ENCODE peak calls at places on chromosome 10, in ten cellular contexts. V is osteocyte; S is NCI-H1694 treated with DMSO at 0.1 percent for 48 hours; A is NCI-H146; R is GM23248; X is frontal cortex; E is activated CD4-positive, alpha-beta T cell treated with anti-CD3 and anti-CD28 coated beads, Interleukin-2, amount 50 U/mL, for 1 hour; B is A549; P is spleen; M is GM23338. J is an unnamed sample.
A peak's percentile ranks its signal among the peaks of the same experiment; 100 is the strongest.

GRCh38 chr10:35563266-35563891 is 41.8 kb upstream of the GJD4 start:
- DNase-seq in R (peak; percentile 79), S (peak; percentile 81), M (peak; percentile 82), B (peak; percentile 61), V (peak; percentile 84), P (peak; percentile 83), A (peak; percentile 60), X (no peak), E (peak; percentile 32), J (no peak)

GRCh38 chr10:59905066-59905734 is 1.2 kb downstream of the CCDC6 start:
- DNase-seq in B (no peak), X (no peak), A (peak; percentile 33), P (peak; percentile 86), R (peak; percentile 57), S (no peak), E (no peak), V (no peak), M (peak; percentile 80), J (no peak)

GRCh38 chr10:96833220-96834001 is 1.3 kb downstream of the LCOR start:
- DNase-seq in E (no peak), B (peak; percentile 36), V (no peak), A (peak; percentile 53), S (no peak), M (peak; percentile 73), R (peak; percentile 56), X (peak; percentile 42), P (no peak), J (peak; percentile 83)

GRCh38 chr10:1291178-1292090 is 235.2 kb downstream of the WDR37 start:
- DNase-seq in B (no peak), S (no peak), X (no peak), R (no peak), P (no peak), E (no peak), V (peak; percentile 80), A (no peak), M (no peak), J (peak; percentile 57)

GRCh38 chr10:6062101-6062771 is at the start of gene IL2RA:
- DNase-seq in P (peak; percentile 81), B (no peak), M (no peak), A (no peak), V (no peak), X (no peak), E (peak; percentile 44), R (no peak), S (no peak), J (peak; percentile 76)

GRCh38 chr10:14573666-14574261 is 200.9 kb downstream of the FAM107B start:
- DNase-seq in X (no peak), A (peak; percentile 10), V (no peak), S (no peak), M (no peak), B (no peak), E (no peak), P (no peak), R (peak; percentile 73), J (no peak)

GRCh38 chr10:127945335-127945734 is 38.4 kb downstream of the PTPRE start:
- DNase-seq in V (no peak), P (no peak), M (no peak), X (no peak), A (no peak), E (no peak), B (no peak), R (peak; percentile 78), S (no peak), J (no peak)

GRCh38 chr10:92517034-92517655 is 56.7 kb downstream of the IDE start:
- DNase-seq in B (peak; percentile 49), V (no peak), P (no peak), X (peak; percentile 22), A (peak; percentile 72), S (peak; percentile 65), M (peak; percentile 90), R (peak; percentile 85), E (peak; percentile 61), J (no peak)

GRCh38 chr10:104642311-104643022 is 1.4 kb downstream of the SORCS3 start:
- DNase-seq in P (no peak), S (no peak), R (peak; percentile 67), V (no peak), M (peak; percentile 96), X (no peak), A (no peak), E (no peak), B (peak; percentile 46), J (peak; percentile 83)

GRCh38 chr10:130160775-130161174 is 24.6 kb downstream of the GLRX3 start:
- DNase-seq in A (no peak), V (no peak), B (no peak), S (no peak), P (no peak), X (no peak), R (no peak), M (peak; percentile 38), E (no peak), J (no peak)

GRCh38 chr10:5525581-5526271 is 965 bp downstream of the CALML3 start:
- DNase-seq in E (no peak), V (no peak), P (peak; percentile 59), S (no peak), M (no peak), B (no peak), X (no peak), R (no peak), A (no peak), J (peak; percentile 75)

GRCh38 chr10:8594711-8595110 is 540.2 kb downstream of the GATA3 start:
- DNase-seq in E (no peak), S (no peak), X (no peak), B (no peak), V (no peak), M (no peak), R (no peak), A (no peak), P (no peak), J (no peak)

GRCh38 chr10:91976324-91977051 is 52.9 kb downstream of the BTAF1 start:
- DNase-seq in B (no peak), E (no peak), X (no peak), A (no peak), V (no peak), S (no peak), M (no peak), P (no peak), R (peak; percentile 41), J (no peak)

GRCh38 chr10:7666253-7667023 is at the start of gene ITIH5:
- DNase-seq in A (no peak), P (no peak), B (no peak), X (peak; percentile 36), M (peak; percentile 59), S (no peak), E (no peak), V (no peak), R (peak; percentile 28), J (no peak)

GRCh38 chr10:132873395-132873794 is 69.0 kb downstream of the CFAP46 start:
- DNase-seq in S (no peak), M (no peak), X (no peak), V (peak; percentile 73), P (peak; percentile 38), A (no peak), R (no peak), E (no peak), B (no peak), J (peak; percentile 65)

GRCh38 chr10:34434119-34434594 is 380.9 kb downstream of the PARD3 start:
- DNase-seq in R (peak; percentile 79), E (no peak), M (no peak), B (no peak), S (no peak), A (no peak), X (no peak), V (no peak), P (no peak), J (no peak)

GRCh38 chr10:92042541-92042940 is 119.0 kb downstream of the BTAF1 start:
- DNase-seq in M (peak; percentile 56), P (no peak), A (no peak), E (no peak), B (no peak), R (no peak), X (no peak), S (no peak), V (no peak), J (no peak)

GRCh38 chr10:80075781-80076180 is 2.7 kb upstream of the TMEM254 start:
- DNase-seq in X (no peak), V (no peak), M (no peak), A (no peak), S (no peak), E (no peak), R (peak; percentile 67), P (no peak), B (no peak), J (no peak)